ENCODE peak calls at places on chromosome 15, in seven cellular contexts. C is CD8-positive, alpha-beta memory T cell; Z is EH; S is GM12865; F is T-helper 17 cell; M is HTR-8/SVneo; J is OCI-LY7. Y is an unnamed sample.

GRCh38 chr15:98981851-98982722 is 25.5 kb downstream of the PGPEP1L start:
- DNase-seq in C (no peak), Z (peak), S (peak), F (no peak), M (no peak), J (no peak), Y (no peak)

GRCh38 chr15:50652671-50653070 is 33.9 kb downstream of the TRPM7 start:
- DNase-seq in C (no peak), Z (no peak), S (no peak), F (no peak), M (no peak), J (no peak), Y (no peak)

GRCh38 chr15:51251591-51251990 is 86.8 kb downstream of the CYP19A1 start:
- DNase-seq in C (no peak), Z (no peak), S (no peak), F (no peak), M (no peak), J (no peak), Y (no peak)

GRCh38 chr15:90807074-90807646 is 61.2 kb upstream of the FURIN start:
- DNase-seq in C (no peak), Z (peak), S (no peak), F (no peak), M (no peak), J (no peak), Y (no peak)

GRCh38 chr15:70034141-70034540 is 63.6 kb downstream of the TLE3 start:
- DNase-seq in C (no peak), Z (no peak), S (no peak), F (no peak), M (no peak), J (no peak), Y (no peak)

GRCh38 chr15:58473720-58474119 is 41.9 kb downstream of the LIPC start:
- DNase-seq in C (no peak), Z (peak), S (peak), F (no peak), M (peak), J (no peak), Y (no peak)

GRCh38 chr15:63198752-63199250 is 9.4 kb downstream of the RAB8B start:
- DNase-seq in C (no peak), Z (peak), S (no peak), F (no peak), M (no peak), J (no peak), Y (no peak)

GRCh38 chr15:99446565-99447496 is 119.0 kb upstream of the MEF2A start:
- DNase-seq in C (no peak), Z (no peak), S (no peak), F (no peak), M (no peak), J (no peak), Y (no peak)

GRCh38 chr15:50315814-50316630 is 39.0 kb downstream of the GABPB1 start:
- DNase-seq in C (no peak), Z (peak), S (peak), F (no peak), M (peak), J (peak), Y (no peak)

GRCh38 chr15:90762109-90762508 is 45.0 kb downstream of the BLM start:
- DNase-seq in C (no peak), Z (peak), S (no peak), F (no peak), M (no peak), J (no peak), Y (no peak)

GRCh38 chr15:62060896-62061280 is 641 bp upstream of the VPS13C start:
- DNase-seq in C (no peak), Z (peak), S (no peak), F (no peak), M (no peak), J (no peak), Y (no peak)

GRCh38 chr15:85397926-85398325 is 17.5 kb downstream of the AKAP13 start:
- DNase-seq in C (no peak), Z (no peak), S (no peak), F (no peak), M (no peak), J (no peak), Y (no peak)

GRCh38 chr15:90340345-90340744 is 11.7 kb upstream of the ZNF774 start:
- DNase-seq in C (no peak), Z (no peak), S (peak), F (no peak), M (no peak), J (peak), Y (no peak)

GRCh38 chr15:69729167-69729748 is 276.6 kb downstream of the RPLP1 start:
- DNase-seq in C (peak), Z (peak), S (peak), F (peak), M (peak), J (peak), Y (peak)

GRCh38 chr15:34682673-34683072 is 72.1 kb downstream of the GJD2 start:
- DNase-seq in C (no peak), Z (peak), S (no peak), F (no peak), M (peak), J (no peak), Y (no peak)

GRCh38 chr15:38699633-38700230 is 135.1 kb upstream of the RASGRP1 start:
- DNase-seq in C (peak), Z (peak), S (peak), F (peak), M (peak), J (peak), Y (peak)

GRCh38 chr15:35293353-35294130 is 208.4 kb upstream of the NANOGP8 start:
- DNase-seq in C (no peak), Z (peak), S (peak), F (no peak), M (peak), J (no peak), Y (no peak)

GRCh38 chr15:67790610-67791319 is 34.5 kb upstream of the SKOR1 start:
- DNase-seq in C (no peak), Z (no peak), S (no peak), F (no peak), M (no peak), J (no peak), Y (no peak)

GRCh38 chr15:62781081-62781497 is 261.5 kb upstream of the TPM1 start:
- DNase-seq in C (no peak), Z (no peak), S (no peak), F (no peak), M (no peak), J (no peak), Y (no peak)

GRCh38 chr15:38042707-38043445 is 108.4 kb downstream of the TMCO5A start:
- DNase-seq in C (no peak), Z (peak), S (no peak), F (no peak), M (no peak), J (peak), Y (no peak)

GRCh38 chr15:47802216-47802615 is 84.9 kb downstream of the SEMA6D start:
- DNase-seq in C (no peak), Z (no peak), S (no peak), F (no peak), M (no peak), J (no peak), Y (no peak)

GRCh38 chr15:75720787-75721461 is 8.3 kb upstream of the CSPG4 start:
- DNase-seq in C (no peak), Z (peak), S (peak), F (no peak), M (peak), J (peak), Y (no peak)

GRCh38 chr15:43511012-43511885 is 6.2 kb upstream of the MAP1A start:
- DNase-seq in C (no peak), Z (peak), S (no peak), F (no peak), M (no peak), J (peak), Y (no peak)

GRCh38 chr15:63991706-63992105 is 54.6 kb downstream of the DAPK2 start:
- DNase-seq in C (no peak), Z (peak), S (peak), F (no peak), M (no peak), J (peak), Y (no peak)

GRCh38 chr15:40878785-40879184 is 4.8 kb upstream of the RHOV start:
- DNase-seq in C (no peak), Z (peak), S (peak), F (no peak), M (peak), J (no peak), Y (no peak)

GRCh38 chr15:95669146-95669922 is 661.2 kb upstream of the NR2F2 start:
- DNase-seq in C (no peak), Z (no peak), S (peak), F (no peak), M (peak), J (no peak), Y (no peak)

GRCh38 chr15:80034633-80035032 is 24.8 kb upstream of the ZFAND6 start:
- DNase-seq in C (no peak), Z (no peak), S (no peak), F (no peak), M (no peak), J (no peak), Y (no peak)

GRCh38 chr15:52527898-52528464 is 699 bp downstream of the MYO5A start:
- DNase-seq in C (peak), Z (peak), S (peak), F (peak), M (peak), J (peak), Y (peak)

Y was measured in activated T-helper 2 cell treated with anti-CD3 and anti-CD28 coated beads, Interferon-gamma antibody, Interleukin-2, Interleukin-4, amounts not matched to agents 10 μg/mL and 5 μg/mL and 100 μg/mL, durations not matched to agents 14 hours and 24 hours and 36 hours.